ENCODE peak calls at places on chromosomes 11 and 22, in six cellular contexts. C is mesenchymal stem cell, K is IMR-90, X is trophoblast cell, V is H9, F is neuronal stem cell. G is an unnamed sample.

GRCh38 chr11:71080239-71081097 is 171.9 kb downstream of the SHANK2 start:
- DNase-seq in K (peak; percentile 58), X (peak; percentile 84), F (peak; percentile 75), V (peak; percentile 80), C (peak; percentile 56), G (peak; percentile 89)

GRCh38 chr11:46272816-46273427 is 4.5 kb upstream of the CREB3L1 start:
- DNase-seq in V (no peak), C (peak; percentile 65), K (peak; percentile 76), F (no peak), X (no peak), G (no peak)

GRCh38 chr11:80155412-80156017 is 714.7 kb upstream of the TENM4 start:
- DNase-seq in C (peak; percentile 45), V (no peak), X (peak; percentile 59), F (peak; percentile 12), K (peak; percentile 37), G (peak; percentile 67)

GRCh38 chr22:29716814-29717213 is 3.0 kb upstream of the CABP7 start:
- DNase-seq in K (peak; percentile 80), X (peak; percentile 81), V (peak; percentile 88), C (peak; percentile 81), F (peak; percentile 86), G (peak; percentile 90)

GRCh38 chr11:61065955-61066638 is 36.2 kb upstream of the CD5 start:
- DNase-seq in C (no peak), F (no peak), K (no peak), X (no peak), V (peak; percentile 20), G (no peak)

GRCh38 chr22:27097933-27098332 is 440.5 kb downstream of the MIAT start:
- DNase-seq in X (no peak), C (no peak), F (no peak), K (no peak), V (no peak), G (peak; percentile 71)

GRCh38 chr11:3036419-3036818 is 20.8 kb downstream of the CARS1 start:
- DNase-seq in C (no peak), K (no peak), V (no peak), F (no peak), X (peak; percentile 8), G (no peak)

GRCh38 chr11:2537896-2538855 is 93.4 kb downstream of the KCNQ1 start:
- DNase-seq in V (no peak), C (no peak), K (no peak), X (peak; percentile 65), F (no peak), G (no peak)

GRCh38 chr11:78097666-78098385 is 18.2 kb upstream of the NDUFC2 start:
- DNase-seq in F (no peak), V (no peak), K (no peak), C (no peak), X (no peak), G (no peak)

GRCh38 chr11:34345991-34346480 is 11.8 kb downstream of the ABTB2 start:
- DNase-seq in X (peak; percentile 42), C (no peak), V (no peak), K (peak; percentile 24), F (no peak), G (no peak)

GRCh38 chr22:36737776-36738175 is 34.2 kb upstream of the CACNG2 start:
- DNase-seq in V (peak; percentile 12), C (no peak), X (no peak), K (no peak), F (no peak), G (no peak)

GRCh38 chr22:48729499-48730171 is 1098.0 kb downstream of the BRD1 start:
- DNase-seq in V (no peak), X (no peak), K (no peak), F (no peak), C (no peak), G (no peak)

GRCh38 chr11:68392822-68393221 is 67.7 kb upstream of the PPP6R3 start:
- DNase-seq in X (no peak), K (no peak), V (no peak), F (no peak), C (no peak), G (no peak)

GRCh38 chr11:27431808-27432207 is 40.8 kb downstream of the LGR4 start:
- DNase-seq in K (no peak), V (no peak), X (no peak), F (no peak), C (no peak), G (no peak)

GRCh38 chr11:67390947-67391303 is 861 bp upstream of the RAD9A start:
- DNase-seq in V (no peak), K (no peak), C (no peak), F (no peak), X (no peak), G (no peak)
- H4K8ac ChIP-seq in V (no peak overlapping the region), K (peak overlapping the region; percentile 85), C (no peak overlapping the region), F (no peak overlapping the region), X (peak overlapping the region; percentile 83), G (no peak overlapping the region)

DNA sequence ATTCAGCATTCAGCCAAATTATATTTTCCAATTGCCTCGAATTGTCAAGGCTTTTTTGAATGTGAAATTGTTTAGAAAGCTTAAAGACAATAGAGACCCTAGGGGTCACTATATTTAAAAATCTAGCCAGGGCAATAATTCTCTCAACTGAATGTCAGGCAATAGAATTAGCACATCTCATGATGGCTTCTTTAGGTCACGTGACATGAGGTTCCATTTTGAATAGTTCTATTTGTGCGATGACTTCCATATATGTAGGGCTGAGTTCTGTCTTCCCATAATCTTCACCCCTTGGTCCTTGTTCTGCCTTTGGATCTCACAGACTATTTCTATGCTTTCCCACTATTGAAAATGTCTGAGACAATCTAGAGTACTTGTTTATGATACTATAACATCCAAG is 527.7 kb upstream of the KIRREL3 start:
- DNase-seq in C (no peak), V (no peak), K (no peak), X (no peak), F (no peak), G (no peak)
- H2AK5ac ChIP-seq in C (no peak overlapping the region), V (no peak overlapping the region), K (no peak overlapping the region), X (no peak overlapping the region), F (no peak overlapping the region), G (no peak overlapping the region)

DNA sequence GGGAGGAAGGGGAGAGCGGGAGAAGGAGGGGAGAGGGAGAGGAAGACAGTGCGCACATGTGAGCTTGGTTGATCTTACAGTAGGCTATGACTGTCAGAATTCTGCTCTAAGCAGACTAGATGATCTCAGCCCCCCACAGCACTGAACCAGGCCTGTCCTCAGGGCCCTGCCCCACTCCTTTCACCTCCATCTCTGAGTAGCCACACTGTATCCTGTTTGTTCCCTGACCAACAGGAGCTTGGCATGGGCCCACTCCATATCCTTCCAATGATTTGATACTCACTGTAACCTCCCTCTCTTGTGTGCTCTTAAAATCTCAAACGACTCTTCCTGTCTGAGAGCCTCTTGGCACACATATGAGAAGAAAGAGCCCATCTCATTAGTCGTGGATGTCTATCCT is 86.1 kb upstream of the PARVA start:
- DNase-seq in X (no peak), V (no peak), K (no peak), C (no peak), F (no peak), G (no peak)
- H3K4ac ChIP-seq in X (no peak overlapping the region), V (no peak overlapping the region), K (peak overlapping the region; percentile 60), C (no peak overlapping the region), F (no peak overlapping the region), G (no peak overlapping the region)

DNA sequence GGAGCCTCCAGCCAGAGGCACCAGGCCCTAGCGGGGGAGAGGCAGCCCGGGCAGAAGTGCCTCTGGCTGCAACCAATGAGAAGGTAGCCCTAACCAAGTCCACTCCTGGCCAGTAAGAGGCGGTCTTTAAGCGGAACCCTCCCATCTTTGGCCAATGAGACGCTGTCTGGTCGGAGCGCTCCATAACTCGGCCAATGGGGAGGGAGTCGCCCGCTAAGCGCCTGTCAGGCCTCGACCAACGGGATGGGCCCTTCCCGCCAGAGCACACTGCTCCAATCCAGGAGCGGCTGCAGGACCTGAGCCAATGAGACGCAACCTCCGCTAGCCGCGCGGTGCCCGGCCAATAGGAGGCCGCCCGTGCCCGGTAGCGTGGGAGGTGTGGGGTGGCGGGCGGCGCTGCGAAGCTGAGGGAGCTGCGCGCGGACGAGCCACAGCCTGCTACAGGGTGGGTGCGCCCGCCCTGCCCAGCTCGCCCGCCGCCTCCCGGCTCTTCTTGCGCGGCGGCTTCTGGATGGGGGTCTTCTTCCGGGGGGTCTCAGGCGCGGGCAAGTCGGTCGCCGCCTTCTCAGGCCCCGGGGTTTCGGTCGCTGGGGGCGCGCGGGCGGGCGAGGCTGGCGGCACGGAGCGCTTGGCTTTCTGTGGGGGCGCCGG is 12.6 kb downstream of the SCARF2 start:
- DNase-seq in X (peak; percentile 79), V (peak; percentile 96), C (no peak), K (no peak), F (no peak), G (peak; percentile 74)
- H4K8ac ChIP-seq in X (no peak overlapping the region), V (no peak overlapping the region), C (no peak overlapping the region), K (no peak overlapping the region), F (no peak overlapping the region), G (no peak overlapping the region)

GRCh38 chr22:23261900-23262450 is 81.7 kb downstream of the BCR start:
- DNase-seq in F (no peak), C (no peak), X (no peak), K (no peak), V (no peak), G (peak; percentile 64)
- H2AK5ac ChIP-seq in F (no peak overlapping the region), C (no peak overlapping the region), X (no peak overlapping the region), K (no peak overlapping the region), V (no peak overlapping the region), G (no peak overlapping the region)

GRCh38 chr22:39524753-39525657 is 4.6 kb downstream of the ATF4 start:
- DNase-seq in K (no peak), F (no peak), C (peak; percentile 19), X (peak; percentile 36), V (no peak), G (no peak)

GRCh38 chr22:39525658-39525975 is 5.3 kb downstream of the ATF4 start:
- DNase-seq in K (no peak), F (no peak), C (peak; percentile 3), V (no peak), X (no peak), G (no peak)

GRCh38 chr22:39527481-39527961 is 5.0 kb downstream of the RPS19BP1 start:
- DNase-seq in V (peak; percentile 48), K (peak; percentile 27), C (peak; percentile 35), F (no peak), X (peak; percentile 93), G (peak; percentile 63)

GRCh38 chr22:39528080-39528661 is 4.4 kb downstream of the RPS19BP1 start:
- DNase-seq in X (peak; percentile 100), K (no peak), V (no peak), C (peak; percentile 43), F (no peak), G (peak; percentile 74)

DNA sequence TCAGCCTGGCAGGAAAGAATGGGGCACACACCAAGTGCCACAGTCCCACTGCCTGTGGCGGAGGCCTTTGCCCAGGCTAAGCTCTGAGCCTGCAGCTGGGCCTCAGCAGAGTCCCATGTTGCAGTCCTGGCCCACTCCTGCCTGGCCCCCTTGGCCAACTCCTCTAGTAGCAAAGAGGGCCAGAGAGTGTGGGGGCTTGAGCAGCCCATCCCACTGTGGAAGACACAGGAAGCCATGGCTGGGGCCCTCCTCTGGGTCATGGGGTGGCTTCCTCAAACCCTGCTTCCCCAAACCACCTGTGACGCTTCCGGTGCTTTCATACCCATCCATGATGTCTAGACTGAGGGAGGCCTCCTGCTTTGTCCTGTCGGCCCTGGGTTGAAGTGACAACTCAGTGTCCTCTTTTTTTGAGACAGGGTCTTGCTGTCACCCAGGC is 5.8 kb downstream of the RPS19BP1 start:
- DNase-seq in F (no peak), K (no peak), C (peak; percentile 20), V (no peak), X (peak; percentile 55), G (peak; percentile 44)
- H3K4ac ChIP-seq in F (no peak overlapping the region), K (no peak overlapping the region), C (no peak overlapping the region), V (no peak overlapping the region), X (no peak overlapping the region), G (no peak overlapping the region)

GRCh38 chr11:63768232-63769043 is at the start of gene ZFTA:
- DNase-seq in C (peak; percentile 63), V (peak; percentile 73), X (peak; percentile 23), K (peak; percentile 37), F (peak; percentile 72), G (peak; percentile 74)
- H4K8ac ChIP-seq in C (peak within 1 kb of the TSS; percentile 85), V (no peak within 1 kb of the TSS), X (peak within 1 kb of the TSS; percentile 89), K (peak within 1 kb of the TSS; percentile 68), F (no peak within 1 kb of the TSS), G (peak within 1 kb of the TSS; percentile 41)